ENCODE peak calls at places on chromosome 14, in nine cellular contexts. R, U, N, O, Z, J, D, E and G are unnamed samples.

GRCh38 chr14:91473046-91473445 is 37.1 kb downstream of the PPP4R3A start:
- DNase-seq in D (no peak), Z (no peak), N (no peak), O (no peak), E (no peak), U (no peak), R (no peak), J (no peak), G (no peak)

GRCh38 chr14:90544971-90545370 is 148.1 kb downstream of the CALM1 start:
- DNase-seq in U (peak; percentile 1), R (no peak), Z (no peak), E (no peak), N (no peak), J (no peak), O (no peak), D (peak; percentile 75), G (no peak)

GRCh38 chr14:101065696-101066694 is 162.5 kb upstream of the RTL1 start:
- DNase-seq in R (no peak), O (no peak), N (no peak), J (no peak), U (no peak), E (no peak), D (no peak), Z (peak; percentile 13), G (no peak)

GRCh38 chr14:104086661-104087461 is 1.4 kb downstream of the ASPG start:
- DNase-seq in R (no peak), E (no peak), J (no peak), N (peak; percentile 11), D (peak; percentile 91), O (peak; percentile 1), U (no peak), Z (no peak), G (no peak)

GRCh38 chr14:51816031-51816430 is 44.4 kb upstream of the GNG2 start:
- DNase-seq in J (no peak), U (no peak), R (no peak), Z (no peak), O (no peak), E (no peak), N (no peak), D (no peak), G (no peak)

GRCh38 chr14:99727096-99727870 is 43.2 kb downstream of the CYP46A1 start:
- DNase-seq in J (no peak), O (no peak), Z (peak; percentile 30), U (no peak), N (no peak), D (peak; percentile 69), E (no peak), R (no peak), G (no peak)

GRCh38 chr14:65780566-65780965 is 368.0 kb downstream of the FUT8 start:
- DNase-seq in O (no peak), R (no peak), N (no peak), J (no peak), U (no peak), Z (no peak), E (no peak), D (no peak), G (no peak)

GRCh38 chr14:74219806-74220205 is 19.4 kb upstream of the VSX2 start:
- DNase-seq in N (no peak), D (peak; percentile 82), O (no peak), R (no peak), E (no peak), Z (no peak), U (no peak), J (no peak), G (no peak)

GRCh38 chr14:100965296-100965695 is 61.8 kb upstream of the RTL1 start:
- DNase-seq in D (no peak), J (no peak), R (no peak), N (no peak), Z (no peak), E (no peak), U (no peak), O (no peak), G (no peak)

GRCh38 chr14:105745433-105746123 is 219.2 kb downstream of the TMEM121 start:
- DNase-seq in J (no peak), E (no peak), O (no peak), N (no peak), Z (no peak), U (no peak), R (no peak), D (peak; percentile 36), G (no peak)

GRCh38 chr14:69997849-69998248 is 118.6 kb downstream of the SMOC1 start:
- DNase-seq in N (peak; percentile 24), E (peak; percentile 82), O (no peak), D (peak; percentile 51), Z (no peak), R (no peak), U (peak; percentile 54), J (no peak), G (no peak)

GRCh38 chr14:104681689-104682074 is 7.7 kb upstream of the INF2 start:
- DNase-seq in Z (peak; percentile 71), E (no peak), U (peak; percentile 57), O (peak; percentile 94), N (peak; percentile 84), J (peak; percentile 38), R (peak; percentile 73), D (peak; percentile 99), G (peak; percentile 80)

GRCh38 chr14:72535485-72535884 is 358.4 kb downstream of the DPF3 start:
- DNase-seq in J (no peak), D (no peak), Z (no peak), R (no peak), U (no peak), E (no peak), O (no peak), N (no peak), G (no peak)

GRCh38 chr14:91149462-91149861 is 35.6 kb downstream of the DGLUCY start:
- DNase-seq in J (peak; percentile 100), U (peak; percentile 61), E (peak; percentile 99), Z (peak; percentile 63), D (peak; percentile 94), O (no peak), R (peak; percentile 46), N (peak; percentile 83), G (peak; percentile 99)

GRCh38 chr14:71287567-71287966 is 380.3 kb downstream of the PCNX1 start:
- DNase-seq in N (no peak), D (no peak), J (no peak), R (no peak), E (no peak), U (no peak), O (no peak), Z (no peak), G (no peak)

GRCh38 chr14:100340454-100340813 is 17.3 kb downstream of the SLC25A47 start:
- DNase-seq in Z (no peak), O (no peak), J (no peak), E (no peak), R (no peak), N (no peak), D (peak; percentile 35), U (no peak), G (no peak)

GRCh38 chr14:30770376-30770775 is 104.0 kb upstream of the COCH start:
- DNase-seq in J (no peak), E (no peak), O (no peak), R (no peak), U (no peak), N (no peak), Z (no peak), D (no peak), G (no peak)

GRCh38 chr14:30771595-30771994 is 102.8 kb upstream of the COCH start:
- DNase-seq in O (no peak), U (no peak), D (no peak), R (no peak), Z (no peak), J (no peak), E (no peak), N (no peak), G (no peak)

GRCh38 chr14:30768791-30769190 is 105.6 kb upstream of the COCH start:
- DNase-seq in R (no peak), O (no peak), N (no peak), U (no peak), D (no peak), Z (no peak), E (no peak), J (no peak), G (no peak)

GRCh38 chr14:30763891-30764290 is 110.5 kb upstream of the COCH start:
- DNase-seq in E (no peak), N (no peak), O (no peak), R (no peak), Z (no peak), D (no peak), U (no peak), J (no peak), G (no peak)

DNA sequence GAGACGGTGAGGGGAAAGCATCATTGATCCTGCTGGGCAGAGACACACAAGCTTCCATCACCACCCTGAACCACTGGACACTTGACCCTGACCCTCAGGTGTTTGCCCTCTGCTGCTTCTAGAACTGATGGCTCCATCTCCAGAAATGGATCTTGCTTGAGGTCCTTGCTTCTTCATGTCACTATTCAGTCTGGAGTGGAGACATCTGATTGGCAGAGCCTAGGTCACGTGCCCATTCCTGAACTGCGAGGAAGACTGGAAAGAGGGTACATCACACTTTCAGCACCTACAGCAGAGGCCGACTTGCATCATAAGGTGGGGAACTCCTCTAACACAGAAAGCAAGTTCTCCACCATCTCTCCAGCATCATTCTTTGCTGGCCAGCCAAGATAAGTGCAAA is 106.7 kb upstream of the COCH start:
- DNase-seq in Z (no peak), J (no peak), O (no peak), E (no peak), N (no peak), D (no peak), R (no peak), U (no peak), G (no peak)
- H3K4me3 ChIP-seq in Z (no peak overlapping the region), J (no peak overlapping the region), O (no peak overlapping the region), E (no peak overlapping the region), N (no peak overlapping the region), D (no peak overlapping the region), R (no peak overlapping the region), U (no peak overlapping the region), G (no peak overlapping the region)

GRCh38 chr14:25537846-25538455 is 488.0 kb upstream of the STXBP6 start:
- DNase-seq in D (no peak), N (peak; percentile 68), E (no peak), O (peak; percentile 82), J (no peak), U (no peak), R (no peak), Z (peak; percentile 71), G (no peak)
- TF ChIP-seq CTCF in D (no peak), N (peak; percentile 63), E (no peak), O (peak; percentile 78), J (no peak), U (no peak), R (no peak), Z (peak; percentile 63), G (peak; percentile 41)

DNA sequence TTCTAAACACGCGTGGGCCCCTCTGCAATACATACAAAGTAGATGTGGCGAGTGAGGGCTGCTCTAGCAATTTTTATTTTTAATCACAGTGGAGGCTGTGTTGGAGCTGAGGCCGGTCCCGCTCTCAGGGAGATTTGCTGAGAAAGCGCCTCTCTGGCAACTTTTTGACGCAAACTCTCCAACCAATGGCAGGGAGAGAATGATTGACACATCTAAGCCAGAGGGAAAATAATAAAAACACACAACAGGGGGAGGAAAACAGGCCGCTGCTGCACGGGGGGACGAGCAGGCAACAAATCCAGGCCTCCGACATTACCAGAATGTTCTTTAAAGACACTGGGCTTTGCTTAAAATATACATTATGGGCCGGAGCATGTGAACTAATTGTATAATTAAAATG is at the start of gene OTX2:
- DNase-seq in N (no peak), U (no peak), J (no peak), O (peak; percentile 50), E (no peak), Z (no peak), D (no peak), R (no peak), G (no peak)
- H3K4me3 ChIP-seq in N (no peak within 1 kb of the TSS), U (no peak within 1 kb of the TSS), J (no peak within 1 kb of the TSS), O (peak within 1 kb of the TSS; percentile 61), E (no peak within 1 kb of the TSS), Z (no peak within 1 kb of the TSS), D (no peak within 1 kb of the TSS), R (peak within 1 kb of the TSS; percentile 51), G (no peak within 1 kb of the TSS)

GRCh38 chr14:36367985-36368774 is 47.7 kb upstream of the MBIP start:
- DNase-seq in U (peak; percentile 26), O (no peak), Z (no peak), N (no peak), E (no peak), D (no peak), R (no peak), J (no peak), G (no peak)
- TF ChIP-seq CTCF in U (no peak), O (no peak), Z (no peak), N (no peak), E (no peak), D (no peak), R (no peak), J (no peak), G (no peak)